ENCODE peak calls at places on chromosomes 4 and X, in nine cellular contexts. K is HCT116, L is H1, F is GM23338, M is suprapubic skin, E is stomach, P is sigmoid colon, X is SK-N-SH, H is prostate gland. N is an unnamed sample.

GRCh38 chrX:110219920-110220319 is 98.0 kb downstream of the AMMECR1 start:
- DNase-seq in E (no peak), P (no peak), K (no peak), H (no peak), M (no peak), F (no peak), L (no peak), X (no peak), N (no peak)

GRCh38 chr4:138186264-138186663 is 55.9 kb downstream of the SLC7A11 start:
- DNase-seq in K (no peak), F (no peak), M (no peak), P (no peak), X (no peak), L (no peak), H (no peak), E (no peak), N (no peak)

GRCh38 chr4:1045595-1046201 is 34.3 kb downstream of the FGFRL1 start:
- DNase-seq in P (peak; percentile 63), E (no peak), F (no peak), M (no peak), L (no peak), H (no peak), X (no peak), K (no peak), N (no peak)

GRCh38 chrX:153333271-153333670 is 682 bp upstream of the ZNF275 start:
- DNase-seq in X (no peak), P (no peak), L (no peak), F (no peak), E (no peak), K (no peak), H (no peak), M (no peak), N (no peak)

GRCh38 chrX:116267511-116268040 is 97.0 kb downstream of the AGTR2 start:
- DNase-seq in P (no peak), F (no peak), L (no peak), E (no peak), K (no peak), M (no peak), X (no peak), H (no peak), N (no peak)

GRCh38 chr4:44725166-44725565 is 1.2 kb downstream of the GNPDA2 start:
- DNase-seq in P (no peak), K (no peak), M (no peak), H (no peak), L (no peak), F (no peak), X (no peak), E (no peak), N (no peak)

GRCh38 chr4:32748498-32748897 is 2028.3 kb downstream of the PCDH7 start:
- DNase-seq in F (peak; percentile 19), L (no peak), K (no peak), M (no peak), P (no peak), X (no peak), E (no peak), H (no peak), N (no peak)

GRCh38 chr4:930827-931193 is 1.3 kb downstream of the GAK start:
- DNase-seq in K (no peak), X (peak; percentile 23), P (no peak), L (no peak), M (peak; percentile 50), F (no peak), H (no peak), E (no peak), N (no peak)

GRCh38 chrX:1292581-1293310 is 24.1 kb downstream of the CSF2RA start:
- DNase-seq in E (no peak), K (no peak), M (no peak), L (no peak), X (no peak), P (no peak), H (no peak), F (no peak), N (no peak)

GRCh38 chrX:20664774-20665173 is 398.1 kb upstream of the RPS6KA3 start:
- DNase-seq in M (no peak), L (no peak), K (no peak), X (no peak), H (no peak), E (no peak), F (peak; percentile 70), P (no peak), N (no peak)

GRCh38 chr4:99379571-99379970 is 27.0 kb upstream of the ADH1C start:
- DNase-seq in F (no peak), X (no peak), H (no peak), L (no peak), M (no peak), K (no peak), P (no peak), E (no peak), N (no peak)

GRCh38 chr4:99381588-99382175 is 29.1 kb upstream of the ADH1C start:
- DNase-seq in E (no peak), F (no peak), M (no peak), K (no peak), P (no peak), X (no peak), L (no peak), H (no peak), N (no peak)

GRCh38 chr4:99382745-99383360 is 30.3 kb upstream of the ADH1C start:
- DNase-seq in F (no peak), K (no peak), X (no peak), M (no peak), L (no peak), E (no peak), H (no peak), P (no peak), N (no peak)

GRCh38 chr4:99383381-99383780 is 30.8 kb upstream of the ADH1C start:
- DNase-seq in F (no peak), K (no peak), P (no peak), X (no peak), L (no peak), M (no peak), E (no peak), H (no peak), N (no peak)

DNA sequence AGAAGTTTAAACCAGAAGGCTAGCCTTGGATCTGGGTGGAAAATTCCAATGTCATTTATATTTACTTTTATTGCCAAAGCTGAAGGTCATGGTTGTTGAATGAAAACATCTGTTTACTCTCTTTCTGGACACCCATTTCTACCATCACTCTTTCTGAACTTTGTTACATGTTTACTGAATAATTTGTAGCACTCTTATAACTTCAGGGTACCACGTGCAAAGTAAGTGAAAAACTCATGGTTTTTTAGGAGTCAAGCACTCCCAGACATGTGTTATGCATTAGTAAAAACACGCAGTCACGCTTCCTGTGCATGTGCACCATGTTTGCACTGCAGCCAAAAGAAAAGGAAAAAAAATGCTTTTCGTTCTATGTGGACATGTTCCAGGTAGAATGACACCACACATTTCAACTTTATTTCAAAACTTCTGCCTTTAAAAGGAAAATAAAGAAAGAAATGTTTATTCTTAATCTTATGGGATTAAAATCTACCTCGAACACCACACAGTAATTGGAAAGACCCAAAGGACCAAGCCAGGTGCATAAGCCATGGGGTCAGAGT is 31.4 kb upstream of the ADH1C start:
- DNase-seq in P (peak; percentile 84), X (no peak), K (no peak), E (peak; percentile 35), F (no peak), L (no peak), M (no peak), H (no peak), N (no peak)
- TF ChIP-seq POLR2AphosphoS5 in P (peak; percentile 78), X (peak; percentile 24), K (no peak), E (peak; percentile 67), F (no peak), L (no peak), M (peak; percentile 82), H (peak; percentile 51), N (no peak)

GRCh38 chr4:169228076-169228475 is 42.7 kb downstream of the SH3RF1 start:
- DNase-seq in P (no peak), E (no peak), L (no peak), X (no peak), F (no peak), K (no peak), H (no peak), M (no peak), N (no peak)

GRCh38 chr4:169225058-169225751 is 45.6 kb downstream of the SH3RF1 start:
- DNase-seq in F (no peak), P (no peak), M (no peak), H (no peak), X (no peak), L (no peak), K (peak; percentile 93), E (no peak), N (peak; percentile 95)

GRCh38 chr4:169229571-169230028 is 41.2 kb downstream of the SH3RF1 start:
- DNase-seq in L (no peak), P (no peak), H (no peak), M (no peak), F (no peak), X (no peak), K (peak; percentile 94), E (no peak), N (peak; percentile 69)

GRCh38 chr4:169225812-169226211 is 44.9 kb downstream of the SH3RF1 start:
- DNase-seq in L (no peak), X (no peak), E (no peak), M (no peak), F (no peak), H (no peak), K (peak; percentile 76), P (no peak), N (peak; percentile 55)

GRCh38 chr4:169226565-169226964 is 44.2 kb downstream of the SH3RF1 start:
- DNase-seq in H (no peak), P (no peak), X (no peak), E (no peak), L (no peak), M (no peak), K (no peak), F (no peak), N (no peak)
- H3K4me1 ChIP-seq in H (no peaks in the 10 kb centered on the region), P (no peaks in the 10 kb centered on the region), X (peaks cover 4% of the 10 kb centered on the region), E (peaks cover 32% of the 10 kb centered on the region), L (no peaks in the 10 kb centered on the region), M (peaks cover 8% of the 10 kb centered on the region), K (peaks cover 91% of the 10 kb centered on the region), F (peaks cover 11% of the 10 kb centered on the region), N (peaks cover 9% of the 10 kb centered on the region)

DNA sequence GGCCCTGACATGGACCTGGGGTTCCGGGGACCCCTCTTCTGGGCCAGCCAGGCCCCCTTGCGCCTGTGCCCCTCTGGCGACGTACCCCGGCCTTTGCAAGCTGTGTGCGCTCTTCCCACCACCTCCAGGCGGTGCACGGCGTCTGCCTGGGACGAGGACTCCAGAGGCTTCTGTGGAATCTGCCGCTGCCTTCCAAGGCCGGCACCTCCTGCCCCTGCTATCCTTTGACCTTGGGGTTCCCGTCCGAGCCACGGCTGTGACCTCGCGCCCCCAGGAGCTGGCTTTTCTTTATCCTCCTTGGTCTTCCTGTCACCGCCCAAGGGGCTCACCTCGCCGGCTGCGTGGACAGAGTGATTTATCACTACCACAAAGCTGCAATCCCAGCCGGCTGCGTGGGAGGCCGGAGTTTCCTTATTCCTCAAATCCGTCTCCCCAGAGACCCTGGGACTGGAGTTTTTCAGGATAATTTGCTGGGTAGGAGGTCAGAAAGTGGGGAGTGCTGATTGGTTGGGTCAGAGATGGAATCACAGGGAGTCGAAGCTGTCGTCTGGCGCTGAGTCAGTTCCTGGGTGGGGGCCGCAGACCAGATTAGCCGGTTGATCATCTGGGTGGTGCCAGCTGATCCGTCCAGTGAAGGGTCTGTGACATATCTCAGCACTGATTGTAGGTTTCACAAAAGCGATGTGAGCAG is 19.9 kb upstream of the PLCXD1 start:
- DNase-seq in P (peak; percentile 57), L (no peak), F (peak; percentile 65), M (peak; percentile 78), X (no peak), K (no peak), H (peak; percentile 3), E (peak; percentile 51), N (no peak)
- TF ChIP-seq POLR2AphosphoS5 in P (no peak), L (no peak), F (no peak), M (no peak), X (no peak), K (peak; percentile 18), H (no peak), E (no peak), N (no peak)

GRCh38 chr4:52288212-52288611 is 237.1 kb downstream of the SPATA18 start:
- DNase-seq in L (no peak), F (no peak), P (no peak), X (no peak), K (no peak), M (no peak), H (no peak), E (no peak), N (no peak)
- H3K4me1 ChIP-seq in L (no peaks in the 10 kb centered on the region), F (no peaks in the 10 kb centered on the region), P (no peaks in the 10 kb centered on the region), X (peaks cover 5% of the 10 kb centered on the region), K (no peaks in the 10 kb centered on the region), M (no peaks in the 10 kb centered on the region), H (no peaks in the 10 kb centered on the region), E (no peaks in the 10 kb centered on the region), N (no peaks in the 10 kb centered on the region)